ENCODE peak calls at places on chromosomes 3 and 15, in eight cellular contexts. X is neural progenitor cell, S is astrocyte, J is astrocyte of the spinal cord, M is breast epithelium, L is cardiac muscle cell, P is dorsolateral prefrontal cortex, N is foreskin fibroblast. R is an unnamed sample.

GRCh38 chr15:85479071-85479647 is 98.8 kb downstream of the AKAP13 start:
- DNase-seq in X (no peak), S (peak; percentile 86), J (peak; percentile 72), M (no peak), L (no peak), P (no peak), N (peak; percentile 39), R (peak; percentile 70)

GRCh38 chr15:98174286-98174685 is 213.8 kb downstream of the ARRDC4 start:
- DNase-seq in X (no peak), S (no peak), J (no peak), M (no peak), L (no peak), P (no peak), N (no peak), R (no peak)

GRCh38 chr3:50542177-50543034 is 25.1 kb downstream of the C3orf18 start:
- DNase-seq in X (peak; percentile 77), S (peak; percentile 16), J (peak; percentile 45), M (peak; percentile 78), L (peak; percentile 80), P (peak; percentile 64), N (peak; percentile 49), R (peak; percentile 66)

GRCh38 chr15:60932051-60932915 is 296.8 kb downstream of the RORA start:
- DNase-seq in X (no peak), S (peak; percentile 70), J (peak; percentile 62), M (no peak), L (no peak), P (no peak), N (peak; percentile 33), R (peak; percentile 74)

GRCh38 chr15:77412972-77413371 is 6.9 kb downstream of the PEAK1 start:
- DNase-seq in X (no peak), S (no peak), J (no peak), M (no peak), L (no peak), P (no peak), N (no peak), R (no peak)

GRCh38 chr15:80743189-80743833 is 35.9 kb upstream of the CEMIP start:
- DNase-seq in X (no peak), S (no peak), J (peak; percentile 30), M (peak; percentile 60), L (no peak), P (no peak), N (no peak), R (no peak)

GRCh38 chr15:25714538-25714840 is 148.6 kb downstream of the ATP10A start:
- DNase-seq in X (no peak), S (no peak), J (no peak), M (no peak), L (no peak), P (no peak), N (no peak), R (no peak)

GRCh38 chr15:78003539-78004008 is 73.9 kb downstream of the TBC1D2B start:
- DNase-seq in X (peak; percentile 44), S (no peak), J (no peak), M (no peak), L (peak; percentile 15), P (peak; percentile 32), N (no peak), R (no peak)

GRCh38 chr15:60297047-60297446 is 100.7 kb downstream of the ANXA2 start:
- DNase-seq in X (no peak), S (no peak), J (no peak), M (no peak), L (no peak), P (no peak), N (no peak), R (no peak)

GRCh38 chr3:30156586-30157498 is 449.6 kb upstream of the TGFBR2 start:
- DNase-seq in X (no peak), S (peak; percentile 44), J (peak; percentile 26), M (no peak), L (no peak), P (no peak), N (peak; percentile 30), R (peak; percentile 70)

GRCh38 chr15:43370310-43370974 is 401 bp downstream of the ZSCAN29 start:
- DNase-seq in X (peak; percentile 80), S (peak; percentile 19), J (peak; percentile 33), M (no peak), L (peak; percentile 69), P (no peak), N (peak; percentile 28), R (peak; percentile 36)

GRCh38 chr3:126016616-126017015 is 47.6 kb downstream of the ROPN1B start:
- DNase-seq in X (no peak), S (no peak), J (no peak), M (no peak), L (no peak), P (no peak), N (no peak), R (no peak)

GRCh38 chr3:133459400-133459799 is 59.5 kb downstream of the BFSP2 start:
- DNase-seq in X (peak; percentile 21), S (no peak), J (no peak), M (peak; percentile 57), L (no peak), P (no peak), N (no peak), R (no peak)

GRCh38 chr3:127720985-127721384 is 48.2 kb downstream of the ABTB1 start:
- DNase-seq in X (no peak), S (no peak), J (no peak), M (no peak), L (no peak), P (no peak), N (no peak), R (no peak)

GRCh38 chr15:88428053-88428452 is 39.1 kb downstream of the MRPL46 start:
- DNase-seq in X (no peak), S (no peak), J (no peak), M (no peak), L (no peak), P (no peak), N (no peak), R (no peak)

GRCh38 chr3:182808041-182808765 is 14.9 kb downstream of the ATP11B start:
- DNase-seq in X (no peak), S (no peak), J (no peak), M (no peak), L (no peak), P (no peak), N (no peak), R (peak; percentile 41)

GRCh38 chr3:24522155-24522579 is 27.5 kb upstream of the THRB start:
- DNase-seq in X (peak; percentile 56), S (no peak), J (no peak), M (no peak), L (peak; percentile 45), P (no peak), N (no peak), R (no peak)

DNA sequence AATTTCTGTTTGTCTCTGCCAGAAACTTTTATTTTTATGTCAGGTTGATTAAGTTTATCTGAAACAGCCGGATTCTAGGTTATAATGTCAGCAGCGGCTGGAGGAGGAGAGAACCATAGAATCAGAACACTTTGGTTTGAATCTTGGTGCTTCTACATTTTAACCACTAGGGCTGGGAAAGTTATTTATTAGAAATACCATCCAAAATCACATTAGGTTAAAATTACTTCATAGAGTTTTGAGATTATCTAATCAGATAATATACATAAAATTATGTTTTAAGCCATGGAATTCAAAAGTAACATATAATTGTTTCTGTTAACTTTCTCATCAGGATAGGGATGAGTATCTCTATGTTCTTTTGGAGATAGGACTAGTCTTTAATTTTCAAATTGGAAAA is 502.9 kb downstream of the ROBO1 start:
- DNase-seq in X (no peak), S (no peak), J (no peak), M (no peak), L (no peak), P (no peak), N (no peak), R (no peak)
- TF ChIP-seq CTCF in X (peak; percentile 26), S (no peak), J (no peak), M (no peak), L (no peak), P (no peak), N (no peak), R (no peak)

DNA sequence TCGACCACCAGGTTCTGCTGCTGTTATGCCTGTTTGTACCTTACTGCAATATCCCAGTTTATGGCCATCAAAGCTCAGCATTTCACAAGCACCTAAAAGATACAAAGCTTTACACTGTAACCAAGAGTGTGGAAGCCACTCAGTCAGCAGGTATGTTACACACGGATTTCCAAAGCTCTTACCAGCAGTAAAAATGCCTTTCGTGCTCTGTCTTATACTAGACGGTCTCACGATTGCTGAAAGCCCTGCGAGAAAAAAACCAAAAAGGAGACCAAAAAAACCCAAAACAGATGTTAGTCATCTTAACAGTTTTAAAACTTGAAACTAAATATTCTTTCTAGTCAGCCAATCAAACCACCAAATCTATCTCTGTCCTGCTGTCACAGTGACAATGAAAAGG is 39.0 kb downstream of the TAMM41 start:
- DNase-seq in X (no peak), S (no peak), J (no peak), M (no peak), L (no peak), P (no peak), N (peak; percentile 45), R (no peak)
- H3K4me3 ChIP-seq in X (no peak overlapping the region), S (no peak overlapping the region), J (no peak overlapping the region), M (no peak overlapping the region), L (no peak overlapping the region), P (no peak overlapping the region), N (peak overlapping the region; percentile 33), R (no peak overlapping the region)

GRCh38 chr3:99872633-99873254 is 55.1 kb downstream of the CMSS1 start:
- DNase-seq in X (no peak), S (no peak), J (peak; percentile 23), M (no peak), L (no peak), P (no peak), N (no peak), R (peak; percentile 29)

GRCh38 chr3:99869621-99870020 is 52.0 kb downstream of the CMSS1 start:
- DNase-seq in X (no peak), S (no peak), J (peak; percentile 67), M (no peak), L (no peak), P (no peak), N (no peak), R (no peak)

GRCh38 chr3:99868438-99868723 is 50.7 kb downstream of the CMSS1 start:
- DNase-seq in X (no peak), S (no peak), J (peak; percentile 46), M (no peak), L (peak; percentile 11), P (no peak), N (no peak), R (peak; percentile 28)

GRCh38 chr3:99871231-99871898 is 53.7 kb downstream of the CMSS1 start:
- DNase-seq in X (no peak), S (peak; percentile 64), J (no peak), M (no peak), L (no peak), P (no peak), N (no peak), R (no peak)

GRCh38 chr3:99870712-99871111 is 53.0 kb downstream of the CMSS1 start:
- DNase-seq in X (no peak), S (no peak), J (no peak), M (no peak), L (no peak), P (no peak), N (no peak), R (no peak)
- TF ChIP-seq CTCF in X (no peak), S (no peak), J (no peak), M (no peak), L (no peak), P (no peak), N (no peak), R (no peak)

DNA sequence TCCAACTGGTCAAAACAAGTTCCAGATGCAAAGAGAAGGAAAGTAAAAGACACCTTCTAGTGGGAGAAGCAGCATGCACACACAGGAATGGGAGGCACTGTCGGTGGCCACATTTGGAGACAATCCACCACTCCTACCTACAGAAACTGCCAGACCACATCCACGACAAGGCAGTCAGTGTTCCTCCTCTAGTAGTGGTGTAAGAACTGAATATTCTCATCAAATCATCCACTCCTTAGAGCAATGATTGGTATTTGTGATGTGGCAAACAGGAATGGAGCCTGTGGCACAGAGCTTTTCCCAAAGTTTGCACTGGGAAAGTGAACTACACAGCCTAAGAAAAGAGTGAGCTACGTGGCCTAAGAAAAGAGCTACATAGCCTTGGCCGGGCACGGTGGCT is 5.1 kb upstream of the SPINT1 start:
- DNase-seq in X (no peak), S (no peak), J (no peak), M (no peak), L (no peak), P (no peak), N (no peak), R (no peak)
- H3K4me3 ChIP-seq in X (no peak overlapping the region), S (no peak overlapping the region), J (no peak overlapping the region), M (no peak overlapping the region), L (no peak overlapping the region), P (no peak overlapping the region), N (no peak overlapping the region), R (no peak overlapping the region)